ENCODE peak calls at places on chromosomes 5 and 9, in five cellular contexts. D is heart right ventricle, C is cardiac fibroblast, K is GM06990, F is tibial artery. V is an unnamed sample.

GRCh38 chr5:103393131-103393754 is 134.7 kb downstream of the MACIR start:
- DNase-seq in D (peak; percentile 9), C (peak; percentile 80), K (no peak), F (peak; percentile 26), V (no peak)

GRCh38 chr5:16666861-16667481 is 50.2 kb upstream of the RETREG1 start:
- DNase-seq in D (peak; percentile 60), C (peak; percentile 63), K (no peak), F (no peak), V (peak; percentile 59)

GRCh38 chr9:114696814-114697544 is 15.0 kb upstream of the TEX48 start:
- DNase-seq in D (no peak), C (no peak), K (peak; percentile 77), F (no peak), V (no peak)

GRCh38 chr5:172533399-172534228 is 79.3 kb upstream of the SH3PXD2B start:
- DNase-seq in D (no peak), C (peak; percentile 35), K (peak; percentile 22), F (no peak), V (peak; percentile 35)

GRCh38 chr5:125232779-125233230 is 486.4 kb upstream of the ZNF608 start:
- DNase-seq in D (no peak), C (peak; percentile 90), K (no peak), F (no peak), V (no peak)

GRCh38 chr5:4572297-4572696 is 567.8 kb upstream of the ADAMTS16 start:
- DNase-seq in D (no peak), C (no peak), K (no peak), F (no peak), V (no peak)

GRCh38 chr5:92309336-92309991 is 926.3 kb upstream of the ARRDC3 start:
- DNase-seq in D (no peak), C (peak; percentile 65), K (no peak), F (no peak), V (peak; percentile 10)

GRCh38 chr9:129604056-129604765 is 16.7 kb downstream of the C9orf50 start:
- DNase-seq in D (no peak), C (no peak), K (no peak), F (no peak), V (no peak)

GRCh38 chr9:15308511-15308910 is 1.5 kb upstream of the TTC39B start:
- DNase-seq in D (no peak), C (peak; percentile 53), K (no peak), F (no peak), V (no peak)

GRCh38 chr9:135874859-135875258 is 32.5 kb downstream of the CAMSAP1 start:
- DNase-seq in D (no peak), C (no peak), K (no peak), F (no peak), V (no peak)

GRCh38 chr5:100430268-100430900 is 104.8 kb upstream of the FAM174A start:
- DNase-seq in D (peak; percentile 32), C (peak; percentile 54), K (peak; percentile 1), F (peak; percentile 20), V (peak; percentile 3)

DNA sequence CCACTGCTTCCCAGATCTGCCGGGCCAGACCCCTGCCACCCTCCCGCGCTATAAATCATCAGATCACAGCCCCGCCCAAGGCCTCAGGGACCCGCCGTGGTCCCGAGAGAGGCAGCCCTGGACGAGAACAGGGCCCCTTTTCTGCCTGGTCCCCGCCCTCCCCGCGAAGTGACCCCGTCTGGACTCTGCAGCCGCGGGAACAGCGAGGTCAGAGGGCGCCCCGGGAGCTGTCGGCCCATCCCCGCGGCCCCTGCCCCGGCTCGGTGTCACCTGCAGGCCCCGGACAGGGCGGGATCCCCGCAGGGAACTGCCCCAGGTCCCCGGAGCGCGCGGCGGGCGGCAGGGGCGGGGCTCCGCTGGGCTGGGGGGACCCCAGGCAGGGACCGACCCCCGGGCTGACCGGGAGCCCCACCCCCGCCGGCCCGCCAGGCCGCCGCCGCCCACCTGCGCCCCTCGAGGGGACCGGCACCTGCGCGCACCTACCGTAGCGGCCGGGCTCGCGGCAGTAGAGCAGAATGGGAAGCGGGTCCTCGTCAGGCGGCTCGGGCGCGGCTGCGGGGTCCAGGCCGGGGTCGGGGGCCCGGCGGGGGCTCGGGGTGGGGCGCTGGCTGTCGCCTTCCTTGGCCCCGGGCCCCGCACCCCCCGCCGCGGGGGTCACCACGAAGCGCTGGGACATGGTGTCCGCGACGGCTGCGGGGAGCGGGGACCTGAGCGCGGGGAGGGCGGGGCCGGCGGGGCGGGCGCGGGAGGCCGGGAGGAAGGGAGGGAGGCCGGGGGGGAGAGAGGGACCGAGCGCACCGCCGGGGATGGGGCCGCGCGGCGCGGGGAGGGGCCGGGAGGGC is 43.5 kb upstream of the SLC12A7 start:
- DNase-seq in D (no peak), C (no peak), K (no peak), F (no peak), V (no peak)
- H3K4me3 ChIP-seq in D (peak overlapping the region; percentile 22), C (no peak overlapping the region), K (no peak overlapping the region), F (peak overlapping the region; percentile 28), V (no peak overlapping the region)

GRCh38 chr5:42745426-42745825 is 11.2 kb upstream of the CCDC152 start:
- DNase-seq in D (no peak), C (peak; percentile 20), K (no peak), F (no peak), V (no peak)
- TF ChIP-seq CTCF in D (no peak), C (peak; percentile 52), K (peak; percentile 55), F (no peak), V (peak; percentile 21)

DNA sequence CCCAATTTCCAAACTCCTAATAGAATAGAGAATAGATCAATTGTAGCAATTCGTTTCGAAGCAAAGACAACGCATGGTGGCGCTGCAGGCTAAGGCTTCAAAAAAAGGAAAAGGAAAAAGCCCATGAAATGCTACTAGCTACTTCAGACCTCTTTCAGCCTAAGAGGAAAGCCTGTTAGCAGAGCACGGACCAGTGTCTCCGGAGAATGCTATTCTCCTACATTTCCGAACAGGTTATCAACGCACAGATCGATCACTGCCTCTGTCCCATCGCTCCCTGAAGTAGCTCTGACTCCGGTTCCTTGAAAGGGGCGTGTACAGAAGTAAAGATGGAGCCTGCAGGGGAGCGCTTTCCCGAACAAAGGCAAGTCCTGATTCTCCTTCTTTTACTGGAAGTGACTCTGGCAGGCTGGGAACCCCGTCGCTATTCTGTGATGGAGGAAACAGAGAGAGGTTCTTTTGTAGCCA is at the start of gene PCDHB15:
- DNase-seq in D (peak; percentile 37), C (peak; percentile 4), K (no peak), F (no peak), V (no peak)
- H3K4me3 ChIP-seq in D (peak within 1 kb of the TSS; percentile 59), C (no peak within 1 kb of the TSS), K (no peak within 1 kb of the TSS), F (peak within 1 kb of the TSS; percentile 33), V (peak within 1 kb of the TSS; percentile 47)

DNA sequence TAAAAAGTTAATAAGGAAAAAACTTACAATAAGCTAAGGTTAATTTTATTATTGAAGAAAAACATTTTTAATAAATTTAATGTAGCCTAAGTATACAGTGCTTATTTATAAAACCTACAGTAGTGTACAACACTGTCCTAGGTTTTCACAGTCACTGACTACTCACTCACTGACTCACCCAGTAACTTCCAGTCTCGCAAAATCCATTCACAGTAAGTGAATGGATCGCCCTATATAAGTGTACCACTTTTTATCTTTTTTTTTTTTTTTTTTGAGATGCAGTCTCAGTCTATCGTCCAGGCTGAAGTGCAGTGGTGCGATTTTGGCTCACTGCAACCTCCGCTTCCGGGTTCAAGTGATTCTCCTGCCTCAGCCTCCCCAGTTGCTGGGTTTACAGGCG is 47.7 kb downstream of the FNIP1 start:
- DNase-seq in D (no peak), C (no peak), K (no peak), F (no peak), V (no peak)
- TF ChIP-seq CTCF in D (no peak), C (no peak), K (no peak), F (no peak), V (no peak)

DNA sequence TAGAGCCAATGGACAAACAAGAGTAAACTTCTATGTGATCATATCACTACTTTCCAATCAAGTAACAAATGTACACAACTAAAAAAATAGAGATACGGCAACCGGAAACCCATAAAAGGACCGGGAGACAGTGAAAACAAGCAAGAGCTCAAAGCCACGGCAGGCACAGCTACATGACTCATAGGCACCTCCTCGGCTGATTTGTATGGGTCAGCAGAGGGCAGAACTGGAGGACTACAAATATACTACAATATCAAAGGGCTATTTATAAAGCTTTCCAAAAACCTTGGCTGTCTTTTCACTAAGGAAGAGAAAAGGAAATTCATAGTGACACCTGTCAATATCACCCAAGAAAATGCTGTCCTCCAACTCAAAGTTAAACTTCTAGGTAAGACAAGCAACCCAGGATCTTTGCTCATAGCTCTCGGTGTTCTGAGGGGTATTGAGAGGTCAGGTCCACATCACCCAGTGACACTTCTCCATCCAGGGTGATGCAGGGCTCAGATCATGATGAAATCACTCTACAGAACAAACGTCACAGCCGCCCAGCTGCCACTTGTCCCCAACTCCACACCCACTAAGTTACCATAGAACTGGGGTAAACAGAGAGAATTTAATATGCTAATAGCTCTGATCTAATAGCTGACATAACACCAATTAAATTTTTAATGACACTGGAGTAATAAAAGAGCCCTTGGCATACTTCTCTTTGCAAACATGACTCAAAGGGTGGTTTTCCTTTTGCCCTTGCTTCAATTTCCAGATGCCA is 41.3 kb downstream of the PFDN1 start:
- DNase-seq in D (peak; percentile 81), C (peak; percentile 86), K (no peak), F (peak; percentile 79), V (peak; percentile 98)
- H3K4me3 ChIP-seq in D (peak overlapping the region; percentile 5), C (no peak overlapping the region), K (no peak overlapping the region), F (no peak overlapping the region), V (peak overlapping the region; percentile 29)

GRCh38 chr9:37350486-37351190 is 71.9 kb upstream of the GRHPR start:
- DNase-seq in D (no peak), C (no peak), K (no peak), F (no peak), V (no peak)
- TF ChIP-seq CTCF in D (no peak), C (no peak), K (no peak), F (no peak), V (no peak)

GRCh38 chr9:92982130-92982529 is 34.8 kb downstream of the FGD3 start:
- DNase-seq in D (no peak), C (no peak), K (no peak), F (no peak), V (no peak)

GRCh38 chr9:92988215-92988731 is 41.0 kb downstream of the FGD3 start:
- DNase-seq in D (no peak), C (no peak), K (no peak), F (no peak), V (no peak)

GRCh38 chr9:92986175-92987110 is 39.1 kb downstream of the FGD3 start:
- DNase-seq in D (no peak), C (peak; percentile 14), K (no peak), F (no peak), V (no peak)

GRCh38 chr9:92983984-92984589 is 36.8 kb downstream of the FGD3 start:
- DNase-seq in D (no peak), C (no peak), K (no peak), F (no peak), V (no peak)

DNA sequence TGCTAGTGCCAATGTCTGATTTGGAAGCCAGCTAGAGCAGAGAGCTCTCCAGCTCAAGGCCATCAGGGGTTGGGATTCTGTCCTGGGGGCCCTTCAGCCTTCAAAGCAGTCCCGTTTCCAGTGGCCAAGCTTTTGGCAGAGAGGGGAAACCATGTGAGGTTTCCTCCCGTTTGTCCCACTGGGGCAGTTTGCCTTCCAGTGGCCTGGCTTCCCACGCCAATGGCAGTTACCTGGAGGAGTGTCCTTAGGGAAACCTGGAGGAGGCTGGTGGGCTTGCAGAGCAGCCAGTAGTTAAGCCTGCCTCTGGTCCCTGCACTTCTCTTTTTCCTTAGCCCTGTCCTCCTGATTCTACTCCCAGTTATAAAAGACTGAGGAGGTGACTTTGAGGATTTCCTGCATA is 37.7 kb downstream of the FGD3 start:
- DNase-seq in D (no peak), C (no peak), K (no peak), F (no peak), V (no peak)
- H3K4me3 ChIP-seq in D (no peak overlapping the region), C (no peak overlapping the region), K (no peak overlapping the region), F (no peak overlapping the region), V (no peak overlapping the region)

GRCh38 chr5:152532714-152533113 is 127.6 kb upstream of the NMUR2 start:
- DNase-seq in D (peak; percentile 17), C (peak; percentile 65), K (no peak), F (no peak), V (peak; percentile 32)
- TF ChIP-seq CTCF in D (peak; percentile 64), C (peak; percentile 27), K (peak; percentile 48), F (peak; percentile 75), V (peak; percentile 62)